ENCODE peak calls at places on chromosomes 12 and 14, in seven cellular contexts. L, K, P, S, W, Y and O are unnamed samples.
A peak's percentile ranks its signal among the peaks of the same experiment; 100 is the strongest.

GRCh38 chr12:100404769-100405407 is 48.0 kb downstream of the SLC17A8 start:
- DNase-seq in L (peak; percentile 66), K (no peak), P (peak; percentile 23), S (peak; percentile 50), W (peak; percentile 3), Y (no peak), O (peak; percentile 16)

GRCh38 chr14:65237023-65237814 is 134.9 kb upstream of the MAX start:
- DNase-seq in L (no peak), K (no peak), P (no peak), S (peak; percentile 51), W (no peak), Y (no peak), O (no peak)

GRCh38 chr12:6684609-6685008 is 4.6 kb downstream of the ZNF384 start:
- DNase-seq in L (peak; percentile 31), K (peak; percentile 56), P (no peak), S (peak; percentile 52), W (no peak), Y (no peak), O (no peak)

GRCh38 chr12:2797721-2798418 is 3.1 kb downstream of the FKBP4 start:
- DNase-seq in L (peak; percentile 68), K (no peak), P (no peak), S (no peak), W (no peak), Y (peak; percentile 57), O (peak; percentile 49)

GRCh38 chr14:96194657-96195431 is 9.8 kb upstream of the BDKRB2 start:
- DNase-seq in L (peak; percentile 70), K (no peak), P (no peak), S (peak; percentile 18), W (no peak), Y (no peak), O (peak; percentile 98)

GRCh38 chr14:45083622-45083978 is 316 bp upstream of the PRPF39 start:
- DNase-seq in L (no peak), K (no peak), P (no peak), S (no peak), W (no peak), Y (no peak), O (no peak)

GRCh38 chr12:92502417-92503028 is 200.3 kb upstream of the PLEKHG7 start:
- DNase-seq in L (peak; percentile 60), K (no peak), P (no peak), S (no peak), W (no peak), Y (no peak), O (no peak)

GRCh38 chr14:84036863-84037262 is 1493.1 kb upstream of the FLRT2 start:
- DNase-seq in L (no peak), K (no peak), P (peak; percentile 6), S (peak; percentile 85), W (no peak), Y (no peak), O (no peak)

GRCh38 chr12:8057839-8058238 is 8.3 kb downstream of the C3AR1 start:
- DNase-seq in L (no peak), K (no peak), P (no peak), S (peak; percentile 85), W (no peak), Y (no peak), O (no peak)

GRCh38 chr12:128671528-128672042 is 152.2 kb downstream of the SLC15A4 start:
- DNase-seq in L (no peak), K (no peak), P (no peak), S (no peak), W (no peak), Y (no peak), O (no peak)

GRCh38 chr12:13472690-13473089 is 276.2 kb downstream of the EMP1 start:
- DNase-seq in L (no peak), K (no peak), P (no peak), S (no peak), W (no peak), Y (no peak), O (no peak)

GRCh38 chr14:95922080-95922479 is 45.4 kb downstream of the TUNAR start:
- DNase-seq in L (no peak), K (no peak), P (no peak), S (no peak), W (no peak), Y (no peak), O (no peak)

GRCh38 chr12:112309797-112310196 is 72.4 kb downstream of the HECTD4 start:
- DNase-seq in L (no peak), K (no peak), P (no peak), S (peak; percentile 15), W (no peak), Y (no peak), O (no peak)

GRCh38 chr12:26845057-26845666 is 12.2 kb upstream of the ITPR2 start:
- DNase-seq in L (peak; percentile 74), K (peak; percentile 50), P (peak; percentile 42), S (peak; percentile 83), W (no peak), Y (no peak), O (peak; percentile 71)

GRCh38 chr12:59185291-59185690 is 265.0 kb upstream of the LRIG3 start:
- DNase-seq in L (no peak), K (no peak), P (no peak), S (no peak), W (no peak), Y (no peak), O (no peak)

GRCh38 chr14:90784621-90785270 is 31.5 kb downstream of the TTC7B start:
- DNase-seq in L (no peak), K (no peak), P (no peak), S (no peak), W (no peak), Y (no peak), O (no peak)

GRCh38 chr12:31736472-31736871 is 7.7 kb upstream of the AMN1 start:
- DNase-seq in L (no peak), K (no peak), P (peak; percentile 36), S (peak; percentile 45), W (peak; percentile 43), Y (no peak), O (no peak)

GRCh38 chr14:21191809-21192446 is 36.1 kb upstream of the OR5AU1 start:
- DNase-seq in L (peak; percentile 80), K (peak; percentile 30), P (peak; percentile 62), S (peak; percentile 50), W (peak; percentile 63), Y (peak; percentile 25), O (peak; percentile 69)

GRCh38 chr12:21989819-21990412 is 48.7 kb upstream of the ABCC9 start:
- DNase-seq in L (peak; percentile 29), K (no peak), P (no peak), S (peak; percentile 79), W (no peak), Y (no peak), O (no peak)

GRCh38 chr14:80095623-80096022 is 115.7 kb downstream of the DIO2 start:
- DNase-seq in L (no peak), K (peak; percentile 2), P (no peak), S (peak; percentile 87), W (no peak), Y (no peak), O (no peak)

GRCh38 chr12:121088208-121088585 is 44.5 kb upstream of the P2RX7 start:
- DNase-seq in L (no peak), K (no peak), P (no peak), S (no peak), W (no peak), Y (no peak), O (no peak)

GRCh38 chr12:121092034-121092433 is 40.6 kb upstream of the P2RX7 start:
- DNase-seq in L (no peak), K (no peak), P (no peak), S (no peak), W (no peak), Y (no peak), O (no peak)

GRCh38 chr12:121089031-121089812 is 43.5 kb upstream of the P2RX7 start:
- DNase-seq in L (peak; percentile 26), K (no peak), P (no peak), S (no peak), W (no peak), Y (no peak), O (no peak)

GRCh38 chr12:121090576-121091125 is 42.0 kb upstream of the P2RX7 start:
- DNase-seq in L (no peak), K (no peak), P (no peak), S (no peak), W (no peak), Y (no peak), O (no peak)

GRCh38 chr12:121089813-121090430 is 42.8 kb upstream of the P2RX7 start:
- DNase-seq in L (no peak), K (no peak), P (no peak), S (no peak), W (no peak), Y (no peak), O (no peak)
- H3K4me3 ChIP-seq in L (no peak overlapping the region), K (no peak overlapping the region), P (no peak overlapping the region), S (no peak overlapping the region), W (no peak overlapping the region), Y (no peak overlapping the region), O (no peak overlapping the region)

GRCh38 chr12:116143883-116144266 is 133.6 kb downstream of the MED13L start:
- DNase-seq in L (no peak), K (no peak), P (no peak), S (peak; percentile 77), W (no peak), Y (no peak), O (no peak)
- H3K4me1 ChIP-seq in L (peaks cover 35% of the 10 kb centered on the region), K (peaks cover 68% of the 10 kb centered on the region), P (peaks cover 25% of the 10 kb centered on the region), S (peaks cover 59% of the 10 kb centered on the region), W (peaks cover 7% of the 10 kb centered on the region), Y (peaks cover 9% of the 10 kb centered on the region), O (peaks cover 38% of the 10 kb centered on the region)

DNA sequence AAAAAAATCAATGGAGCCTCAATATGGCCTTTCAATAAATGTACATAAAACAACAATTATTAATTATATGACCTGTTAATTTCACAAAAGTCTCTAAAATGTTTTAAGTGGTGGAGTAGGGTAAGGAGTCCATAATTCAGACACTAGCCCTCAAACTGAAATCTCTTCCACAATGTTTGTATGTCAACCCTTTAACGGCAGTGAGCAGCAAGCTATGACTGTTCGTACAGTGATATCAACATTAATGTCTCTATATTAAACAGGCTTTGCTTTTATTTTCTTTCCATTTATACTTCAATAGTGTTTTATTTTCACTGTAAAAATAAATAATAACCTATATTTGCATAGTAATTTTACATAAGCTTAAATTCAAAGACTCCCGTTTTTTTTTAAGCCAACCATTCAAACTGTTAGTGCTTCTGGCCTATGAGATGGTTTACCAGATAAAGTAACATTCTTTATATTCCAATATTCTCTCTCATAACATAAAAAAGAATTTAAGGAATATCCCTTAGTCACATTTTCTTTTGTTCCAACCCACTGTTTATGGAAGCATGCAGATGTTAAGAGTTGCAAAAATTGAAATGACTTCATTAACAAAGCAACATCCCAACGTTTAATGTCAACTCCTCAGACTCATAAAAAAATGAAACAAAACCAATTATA is 2.4 kb downstream of the CDK17 start:
- DNase-seq in L (no peak), K (no peak), P (no peak), S (peak; percentile 67), W (no peak), Y (no peak), O (no peak)
- H3K4me3 ChIP-seq in L (no peak overlapping the region), K (peak overlapping the region; percentile 90), P (peak overlapping the region; percentile 67), S (peak overlapping the region; percentile 96), W (peak overlapping the region; percentile 87), Y (peak overlapping the region; percentile 94), O (no peak overlapping the region)

DNA sequence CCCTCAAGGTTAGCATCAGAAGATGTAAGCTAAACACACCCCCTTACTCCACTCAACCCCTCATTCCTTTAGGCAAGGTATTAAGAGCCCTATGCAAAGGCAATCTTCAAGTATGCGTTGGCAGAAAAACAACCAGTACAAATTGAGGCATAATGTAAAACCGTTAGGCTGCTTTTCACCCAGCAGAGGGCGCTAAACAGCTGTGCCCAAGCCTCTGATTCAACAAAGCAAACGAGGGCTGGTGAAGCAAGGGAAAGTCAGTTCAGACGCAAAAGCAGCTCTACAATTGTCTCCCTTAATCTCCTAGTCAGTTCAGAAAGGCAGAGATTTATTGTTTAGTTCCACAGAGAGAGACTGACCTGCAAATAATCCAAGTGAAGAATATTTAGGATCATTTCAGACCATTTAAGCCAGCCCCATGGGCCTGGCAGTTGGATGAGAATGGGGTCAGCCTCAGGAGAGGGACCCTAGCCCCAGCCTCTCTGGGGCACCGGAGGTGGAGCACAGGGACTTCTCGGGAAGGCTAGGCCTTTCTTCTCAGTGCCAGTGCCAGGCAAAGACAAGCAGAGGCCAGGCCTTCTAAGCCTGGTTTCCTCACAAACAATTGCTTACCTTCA is 23.5 kb downstream of the DCAF5 start:
- DNase-seq in L (peak; percentile 85), K (peak; percentile 79), P (peak; percentile 57), S (peak; percentile 95), W (peak; percentile 60), Y (peak; percentile 65), O (peak; percentile 74)
- H3K4me1 ChIP-seq in L (peaks cover 37% of the 10 kb centered on the region), K (peaks cover 34% of the 10 kb centered on the region), P (peaks cover 28% of the 10 kb centered on the region), S (peaks cover 48% of the 10 kb centered on the region), W (peaks cover 11% of the 10 kb centered on the region), Y (peaks cover 5% of the 10 kb centered on the region), O (peaks cover 42% of the 10 kb centered on the region)